ENCODE peak calls at places on chromosomes 7 and 10, in seven cellular contexts. One of them, this sample, is unnamed.

GRCh38 chr7:125567686-125568085 is 638.1 kb upstream of the POT1 start:
- DNase-seq in K562: no peak
- DNase-seq in HCT116: no peak
- DNase-seq in SK-N-SH: no peak
- DNase-seq in GM12878: no peak
- DNase-seq in HepG2: no peak
- DNase-seq in H1: no peak
- DNase-seq in this sample: no peak

GRCh38 chr10:62171791-62172190 is 96.9 kb downstream of the RTKN2 start:
- DNase-seq in HepG2: no peak
- DNase-seq in HCT116: no peak
- DNase-seq in SK-N-SH: no peak
- DNase-seq in K562: no peak
- DNase-seq in GM12878: no peak
- DNase-seq in H1: no peak
- DNase-seq in this sample: no peak

GRCh38 chr7:25864943-25865633 is 286.9 kb upstream of the NFE2L3 start:
- DNase-seq in H1: no peak
- DNase-seq in K562: no peak
- DNase-seq in HCT116: no peak
- DNase-seq in HepG2: no peak
- DNase-seq in SK-N-SH: no peak
- DNase-seq in GM12878: no peak
- DNase-seq in this sample: no peak

GRCh38 chr7:101162551-101163280 is 2.7 kb downstream of the VGF start:
- DNase-seq in GM12878: no peak
- DNase-seq in SK-N-SH: peak; percentile 88
- DNase-seq in HCT116: no peak
- DNase-seq in K562: peak; percentile 83
- DNase-seq in HepG2: no peak
- DNase-seq in H1: peak; percentile 85
- DNase-seq in this sample: no peak

GRCh38 chr10:79392506-79393176 is 45.4 kb downstream of the PPIF start:
- DNase-seq in SK-N-SH: no peak
- DNase-seq in GM12878: no peak
- DNase-seq in H1: no peak
- DNase-seq in K562: no peak
- DNase-seq in HepG2: no peak
- DNase-seq in HCT116: no peak
- DNase-seq in this sample: no peak

GRCh38 chr7:140393756-140394306 is 4.5 kb downstream of the SLC37A3 start:
- DNase-seq in K562: no peak
- DNase-seq in SK-N-SH: no peak
- DNase-seq in HepG2: no peak
- DNase-seq in H1: no peak
- DNase-seq in GM12878: no peak
- DNase-seq in HCT116: no peak
- DNase-seq in this sample: no peak

GRCh38 chr10:12790270-12790669 is 211.2 kb downstream of the CCDC3 start:
- DNase-seq in HepG2: no peak
- DNase-seq in GM12878: no peak
- DNase-seq in K562: no peak
- DNase-seq in H1: no peak
- DNase-seq in SK-N-SH: no peak
- DNase-seq in HCT116: no peak
- DNase-seq in this sample: no peak

GRCh38 chr7:66250711-66251110 is 45.6 kb downstream of the TPST1 start:
- DNase-seq in HepG2: peak; percentile 69
- DNase-seq in H1: no peak
- DNase-seq in K562: no peak
- DNase-seq in SK-N-SH: no peak
- DNase-seq in GM12878: no peak
- DNase-seq in HCT116: no peak
- DNase-seq in this sample: no peak

GRCh38 chr7:87380905-87381304 is 35.4 kb downstream of the CROT start:
- DNase-seq in SK-N-SH: no peak
- DNase-seq in GM12878: no peak
- DNase-seq in H1: no peak
- DNase-seq in HCT116: no peak
- DNase-seq in HepG2: no peak
- DNase-seq in K562: no peak
- DNase-seq in this sample: no peak

GRCh38 chr7:10706875-10707493 is 266.7 kb upstream of the PHF14 start:
- DNase-seq in K562: no peak
- DNase-seq in HepG2: no peak
- DNase-seq in H1: no peak
- DNase-seq in GM12878: peak; percentile 27
- DNase-seq in SK-N-SH: no peak
- DNase-seq in HCT116: no peak
- DNase-seq in this sample: no peak

GRCh38 chr10:96275685-96276418 is 4.5 kb upstream of the BLNK start:
- DNase-seq in GM12878: no peak
- DNase-seq in HCT116: no peak
- DNase-seq in SK-N-SH: no peak
- DNase-seq in K562: no peak
- DNase-seq in HepG2: no peak
- DNase-seq in H1: no peak
- DNase-seq in this sample: no peak

GRCh38 chr10:92756233-92757065 is 66.7 kb downstream of the HHEX start:
- DNase-seq in HepG2: peak; percentile 92
- DNase-seq in GM12878: peak; percentile 91
- DNase-seq in H1: no peak
- DNase-seq in K562: peak; percentile 75
- DNase-seq in SK-N-SH: no peak
- DNase-seq in HCT116: no peak
- DNase-seq in this sample: no peak

GRCh38 chr10:28754930-28755718 is 77.8 kb downstream of the BAMBI start:
- DNase-seq in HCT116: no peak
- DNase-seq in GM12878: no peak
- DNase-seq in H1: no peak
- DNase-seq in HepG2: no peak
- DNase-seq in K562: no peak
- DNase-seq in SK-N-SH: no peak
- DNase-seq in this sample: no peak

GRCh38 chr10:77504870-77505257 is 132.7 kb downstream of the KCNMA1 start:
- DNase-seq in HCT116: peak; percentile 83
- DNase-seq in HepG2: no peak
- DNase-seq in H1: no peak
- DNase-seq in K562: no peak
- DNase-seq in SK-N-SH: no peak
- DNase-seq in GM12878: no peak
- DNase-seq in this sample: peak; percentile 83

GRCh38 chr7:109842386-109842785 is 1248.5 kb upstream of the LRRN3 start:
- DNase-seq in HepG2: no peak
- DNase-seq in H1: no peak
- DNase-seq in SK-N-SH: no peak
- DNase-seq in GM12878: no peak
- DNase-seq in HCT116: no peak
- DNase-seq in K562: no peak
- DNase-seq in this sample: no peak

GRCh38 chr7:142511801-142512200 is 237.5 kb upstream of the PRSS1 start:
- DNase-seq in K562: no peak
- DNase-seq in HCT116: no peak
- DNase-seq in GM12878: no peak
- DNase-seq in H1: peak; percentile 30
- DNase-seq in SK-N-SH: no peak
- DNase-seq in HepG2: no peak
- DNase-seq in this sample: no peak

GRCh38 chr7:157813741-157814661 is 477.2 kb downstream of the DNAJB6 start:
- DNase-seq in SK-N-SH: no peak
- DNase-seq in HCT116: no peak
- DNase-seq in H1: no peak
- DNase-seq in HepG2: no peak
- DNase-seq in GM12878: no peak
- DNase-seq in K562: no peak
- DNase-seq in this sample: no peak

GRCh38 chr10:53463539-53463938 is 691.0 kb upstream of the MBL2 start:
- DNase-seq in HCT116: no peak
- DNase-seq in GM12878: no peak
- DNase-seq in SK-N-SH: no peak
- DNase-seq in K562: no peak
- DNase-seq in H1: no peak
- DNase-seq in HepG2: no peak
- DNase-seq in this sample: no peak

GRCh38 chr10:33655165-33655815 is 320.8 kb upstream of the NRP1 start:
- DNase-seq in HCT116: no peak
- DNase-seq in HepG2: no peak
- DNase-seq in SK-N-SH: no peak
- DNase-seq in H1: no peak
- DNase-seq in GM12878: no peak
- DNase-seq in K562: no peak
- DNase-seq in this sample: no peak

GRCh38 chr10:25023278-25023677 is 6.9 kb downstream of the THNSL1 start:
- DNase-seq in K562: no peak
- DNase-seq in SK-N-SH: no peak
- DNase-seq in HepG2: no peak
- DNase-seq in GM12878: no peak
- DNase-seq in H1: no peak
- DNase-seq in HCT116: no peak
- DNase-seq in this sample: no peak

GRCh38 chr10:133388265-133388972 is 5.5 kb upstream of the MTG1 start:
- DNase-seq in HCT116: no peak
- DNase-seq in K562: no peak
- DNase-seq in H1: no peak
- DNase-seq in GM12878: peak; percentile 60
- DNase-seq in SK-N-SH: no peak
- DNase-seq in HepG2: peak; percentile 21
- DNase-seq in this sample: no peak
- TF ChIP-seq SIN3A in HCT116: no peak
- TF ChIP-seq SIN3A in K562: no peak
- TF ChIP-seq SIN3A in H1: no peak
- TF ChIP-seq SIN3A in GM12878: no peak
- TF ChIP-seq SIN3A in SK-N-SH: no peak
- TF ChIP-seq SIN3A in HepG2: no peak
- TF ChIP-seq SIN3A in this sample: no peak

GRCh38 chr10:48701941-48702340 is 17.3 kb downstream of the WDFY4 start:
- DNase-seq in HCT116: no peak
- DNase-seq in GM12878: no peak
- DNase-seq in K562: no peak
- DNase-seq in SK-N-SH: no peak
- DNase-seq in HepG2: no peak
- DNase-seq in H1: no peak
- DNase-seq in this sample: no peak

GRCh38 chr10:48698971-48699627 is 14.4 kb downstream of the WDFY4 start:
- DNase-seq in HCT116: no peak
- DNase-seq in GM12878: no peak
- DNase-seq in SK-N-SH: no peak
- DNase-seq in K562: no peak
- DNase-seq in HepG2: no peak
- DNase-seq in H1: no peak
- DNase-seq in this sample: no peak

GRCh38 chr10:48700071-48700470 is 15.4 kb downstream of the WDFY4 start:
- DNase-seq in GM12878: no peak
- DNase-seq in H1: peak; percentile 24
- DNase-seq in K562: no peak
- DNase-seq in SK-N-SH: no peak
- DNase-seq in HCT116: no peak
- DNase-seq in HepG2: no peak
- DNase-seq in this sample: no peak

GRCh38 chr10:48700493-48700892 is 15.8 kb downstream of the WDFY4 start:
- DNase-seq in HCT116: no peak
- DNase-seq in SK-N-SH: no peak
- DNase-seq in H1: no peak
- DNase-seq in K562: no peak
- DNase-seq in HepG2: no peak
- DNase-seq in GM12878: no peak
- DNase-seq in this sample: no peak

DNA sequence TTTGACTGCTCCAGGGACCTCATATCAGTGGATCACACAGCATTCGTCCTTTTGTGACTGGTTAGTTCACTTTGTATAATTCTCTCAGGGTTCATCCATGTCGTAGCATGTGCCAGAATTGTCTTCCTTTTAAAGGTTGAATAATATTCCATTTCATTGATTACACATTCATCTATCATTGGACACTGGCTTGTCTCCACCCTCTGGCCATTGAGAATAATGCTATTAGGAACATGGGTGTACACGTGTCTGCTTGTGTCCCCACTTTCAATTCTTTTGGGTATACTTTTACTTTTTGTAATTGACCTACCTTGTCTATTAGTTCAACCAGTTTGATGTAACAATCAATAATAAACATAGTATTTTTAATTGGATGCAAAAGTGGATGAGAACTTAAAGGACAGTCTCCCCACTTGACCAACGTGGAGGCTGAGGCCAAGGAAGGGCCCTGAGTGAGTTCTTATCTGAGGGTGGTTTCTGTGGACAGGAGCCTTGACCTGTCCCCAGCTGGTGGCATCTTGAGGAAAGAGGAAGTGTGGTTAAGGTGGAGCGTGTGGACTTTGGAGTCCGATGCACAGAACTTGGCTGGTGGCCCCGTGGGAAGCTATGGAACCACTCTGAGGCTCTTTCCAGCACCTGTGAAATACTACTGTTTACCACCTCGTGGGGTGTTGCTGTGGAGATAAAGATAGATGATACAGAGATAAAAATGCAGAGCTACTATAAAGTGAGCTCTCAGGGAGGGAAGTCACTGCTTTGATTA is 16.6 kb downstream of the WDFY4 start:
- DNase-seq in K562: no peak
- DNase-seq in H1: no peak
- DNase-seq in HepG2: no peak
- DNase-seq in HCT116: no peak
- DNase-seq in SK-N-SH: no peak
- DNase-seq in GM12878: no peak
- DNase-seq in this sample: no peak
- TF ChIP-seq CTCF in K562: no peak
- TF ChIP-seq CTCF in H1: no peak
- TF ChIP-seq CTCF in HepG2: no peak
- TF ChIP-seq CTCF in HCT116: no peak
- TF ChIP-seq CTCF in SK-N-SH: no peak
- TF ChIP-seq CTCF in GM12878: peak; percentile 23
- TF ChIP-seq CTCF in this sample: no peak

GRCh38 chr10:89352039-89352597 is 24.3 kb downstream of the IFIT3 start:
- DNase-seq in H1: no peak
- DNase-seq in SK-N-SH: no peak
- DNase-seq in GM12878: no peak
- DNase-seq in HepG2: peak; percentile 89
- DNase-seq in HCT116: peak; percentile 24
- DNase-seq in K562: no peak
- DNase-seq in this sample: no peak
- TF ChIP-seq SIN3A in H1: no peak
- TF ChIP-seq SIN3A in SK-N-SH: peak; percentile 34
- TF ChIP-seq SIN3A in GM12878: no peak
- TF ChIP-seq SIN3A in HepG2: peak; percentile 46
- TF ChIP-seq SIN3A in HCT116: no peak
- TF ChIP-seq SIN3A in K562: no peak
- TF ChIP-seq SIN3A in this sample: no peak

DNA sequence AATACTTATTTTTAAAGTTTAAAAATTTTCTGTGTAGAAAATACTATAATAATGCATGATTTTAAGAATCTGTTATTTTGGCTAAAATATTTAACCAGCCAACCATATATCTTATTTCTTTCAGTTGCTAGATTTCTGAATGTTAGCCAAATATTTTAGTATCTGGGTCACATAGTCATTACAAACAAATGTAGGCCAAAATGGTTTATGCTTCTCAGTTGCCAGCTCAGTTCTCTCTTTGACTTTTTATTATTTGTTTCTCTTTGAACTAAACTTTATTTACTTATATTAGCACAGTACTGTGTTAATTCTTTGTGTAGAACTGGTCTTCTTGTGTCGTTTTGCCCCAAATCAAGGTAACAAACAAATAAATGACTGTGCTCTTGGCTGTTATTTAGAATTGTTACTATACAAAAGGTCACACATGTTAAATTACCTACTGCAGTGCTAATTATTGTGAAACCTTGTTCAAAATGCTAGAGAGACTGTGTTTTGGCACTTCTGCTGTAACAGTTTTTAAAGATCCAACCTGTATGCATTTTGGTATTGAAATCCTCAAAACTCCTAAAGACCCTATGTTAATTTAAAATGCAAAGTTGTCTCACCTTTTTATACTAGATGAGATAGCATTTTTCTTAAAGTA is 39.8 kb downstream of the ZEB1 start:
- DNase-seq in H1: no peak
- DNase-seq in GM12878: no peak
- DNase-seq in K562: no peak
- DNase-seq in SK-N-SH: no peak
- DNase-seq in HepG2: no peak
- DNase-seq in HCT116: no peak
- DNase-seq in this sample: no peak
- TF ChIP-seq CTCF in H1: no peak
- TF ChIP-seq CTCF in GM12878: no peak
- TF ChIP-seq CTCF in K562: no peak
- TF ChIP-seq CTCF in SK-N-SH: no peak
- TF ChIP-seq CTCF in HepG2: no peak
- TF ChIP-seq CTCF in HCT116: no peak
- TF ChIP-seq CTCF in this sample: no peak